ENCODE peak calls at places on chromosomes 1 and 21, in five cellular contexts. One of them, this sample, is unnamed.

GRCh38 chr1:198271467-198271866 is 114.7 kb downstream of the NEK7 start:
- DNase-seq in kidney epithelial cell: no peak
- DNase-seq in uterus: no peak
- DNase-seq in left ventricle myocardium inferior: no peak
- DNase-seq in brain microvascular endothelial cell: no peak
- DNase-seq in this sample: no peak

GRCh38 chr1:63322248-63322943 is at the start of gene FOXD3:
- DNase-seq in left ventricle myocardium inferior: peak
- DNase-seq in uterus: peak
- DNase-seq in kidney epithelial cell: no peak
- DNase-seq in brain microvascular endothelial cell: no peak
- DNase-seq in this sample: peak

GRCh38 chr1:247296599-247297180 is 35.0 kb downstream of the ZNF496 start:
- DNase-seq in brain microvascular endothelial cell: no peak
- DNase-seq in uterus: no peak
- DNase-seq in kidney epithelial cell: no peak
- DNase-seq in left ventricle myocardium inferior: no peak
- DNase-seq in this sample: no peak

GRCh38 chr1:17610713-17611112 is 71.2 kb downstream of the ARHGEF10L start:
- DNase-seq in kidney epithelial cell: no peak
- DNase-seq in left ventricle myocardium inferior: no peak
- DNase-seq in uterus: no peak
- DNase-seq in brain microvascular endothelial cell: no peak
- DNase-seq in this sample: no peak

GRCh38 chr21:41828884-41829360 is 50.2 kb downstream of the PRDM15 start:
- DNase-seq in brain microvascular endothelial cell: no peak
- DNase-seq in left ventricle myocardium inferior: no peak
- DNase-seq in uterus: no peak
- DNase-seq in kidney epithelial cell: no peak
- DNase-seq in this sample: no peak

GRCh38 chr1:105793541-105794146 is 1262.8 kb upstream of the PRMT6 start:
- DNase-seq in kidney epithelial cell: peak
- DNase-seq in brain microvascular endothelial cell: peak
- DNase-seq in uterus: no peak
- DNase-seq in left ventricle myocardium inferior: no peak
- DNase-seq in this sample: peak

GRCh38 chr1:113756461-113756860 is 2.8 kb downstream of the PHTF1 start:
- DNase-seq in uterus: no peak
- DNase-seq in kidney epithelial cell: no peak
- DNase-seq in left ventricle myocardium inferior: no peak
- DNase-seq in brain microvascular endothelial cell: no peak
- DNase-seq in this sample: no peak

GRCh38 chr1:165828103-165828558 is 717 bp downstream of the UCK2 start:
- DNase-seq in kidney epithelial cell: no peak
- DNase-seq in left ventricle myocardium inferior: peak
- DNase-seq in uterus: peak
- DNase-seq in brain microvascular endothelial cell: no peak
- DNase-seq in this sample: peak

GRCh38 chr1:171988243-171988642 is 146.9 kb downstream of the DNM3 start:
- DNase-seq in uterus: no peak
- DNase-seq in kidney epithelial cell: no peak
- DNase-seq in left ventricle myocardium inferior: no peak
- DNase-seq in brain microvascular endothelial cell: no peak
- DNase-seq in this sample: no peak

GRCh38 chr1:156025873-156026272 is 5.1 kb upstream of the SSR2 start:
- DNase-seq in uterus: no peak
- DNase-seq in kidney epithelial cell: no peak
- DNase-seq in brain microvascular endothelial cell: peak
- DNase-seq in left ventricle myocardium inferior: no peak
- DNase-seq in this sample: peak

GRCh38 chr1:184639205-184639604 is 115.5 kb downstream of the EDEM3 start:
- DNase-seq in uterus: no peak
- DNase-seq in brain microvascular endothelial cell: no peak
- DNase-seq in left ventricle myocardium inferior: no peak
- DNase-seq in kidney epithelial cell: no peak
- DNase-seq in this sample: no peak

GRCh38 chr1:8113257-8114220 is 87.4 kb upstream of the ERRFI1 start:
- DNase-seq in kidney epithelial cell: no peak
- DNase-seq in left ventricle myocardium inferior: no peak
- DNase-seq in uterus: no peak
- DNase-seq in brain microvascular endothelial cell: no peak
- DNase-seq in this sample: no peak
- TF ChIP-seq CTCF in kidney epithelial cell: no peak
- TF ChIP-seq CTCF in left ventricle myocardium inferior: no peak
- TF ChIP-seq CTCF in uterus: no peak
- TF ChIP-seq CTCF in brain microvascular endothelial cell: peak
- TF ChIP-seq CTCF in this sample: no peak

GRCh38 chr1:111199881-111200801 is at the start of gene DENND2D:
- DNase-seq in brain microvascular endothelial cell: no peak
- DNase-seq in left ventricle myocardium inferior: peak
- DNase-seq in kidney epithelial cell: no peak
- DNase-seq in uterus: no peak
- DNase-seq in this sample: no peak
- TF ChIP-seq CTCF in brain microvascular endothelial cell: no peak
- TF ChIP-seq CTCF in left ventricle myocardium inferior: no peak
- TF ChIP-seq CTCF in kidney epithelial cell: no peak
- TF ChIP-seq CTCF in uterus: no peak
- TF ChIP-seq CTCF in this sample: no peak

DNA sequence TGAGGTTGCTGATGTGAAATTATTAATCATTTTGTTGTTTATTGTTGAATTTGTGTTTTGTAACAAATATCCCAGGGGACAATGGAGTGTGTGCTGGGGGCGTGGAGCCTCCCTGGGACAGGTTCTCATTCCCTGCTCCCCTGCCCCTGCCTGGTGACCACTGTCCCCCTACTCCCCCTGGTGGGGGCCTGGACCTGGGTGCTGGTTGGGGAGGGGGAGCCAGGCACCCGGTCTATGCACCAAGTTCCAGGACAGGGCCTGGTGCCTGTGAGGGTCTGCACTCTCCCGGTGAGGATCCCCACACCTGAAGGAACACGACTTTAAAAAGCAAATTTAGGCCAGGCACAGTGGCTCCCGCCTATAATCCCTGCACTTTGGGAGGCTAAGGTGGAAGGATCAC is 42.4 kb downstream of the CHD5 start:
- DNase-seq in brain microvascular endothelial cell: no peak
- DNase-seq in left ventricle myocardium inferior: no peak
- DNase-seq in uterus: no peak
- DNase-seq in kidney epithelial cell: no peak
- DNase-seq in this sample: no peak
- TF ChIP-seq CTCF in brain microvascular endothelial cell: peak
- TF ChIP-seq CTCF in left ventricle myocardium inferior: no peak
- TF ChIP-seq CTCF in uterus: no peak
- TF ChIP-seq CTCF in kidney epithelial cell: no peak
- TF ChIP-seq CTCF in this sample: no peak

GRCh38 chr21:44334637-44335030 is 4.6 kb downstream of the CFAP410 start:
- DNase-seq in brain microvascular endothelial cell: no peak
- DNase-seq in left ventricle myocardium inferior: no peak
- DNase-seq in kidney epithelial cell: no peak
- DNase-seq in uterus: no peak
- DNase-seq in this sample: no peak

GRCh38 chr21:44337428-44337827 is 1.8 kb downstream of the CFAP410 start:
- DNase-seq in uterus: no peak
- DNase-seq in kidney epithelial cell: no peak
- DNase-seq in left ventricle myocardium inferior: no peak
- DNase-seq in brain microvascular endothelial cell: no peak
- DNase-seq in this sample: no peak

GRCh38 chr21:44338971-44339910 is at the start of gene CFAP410:
- DNase-seq in left ventricle myocardium inferior: peak
- DNase-seq in brain microvascular endothelial cell: peak
- DNase-seq in kidney epithelial cell: peak
- DNase-seq in uterus: peak
- DNase-seq in this sample: peak

GRCh38 chr21:44335266-44336059 is 3.7 kb downstream of the CFAP410 start:
- DNase-seq in kidney epithelial cell: no peak
- DNase-seq in left ventricle myocardium inferior: no peak
- DNase-seq in brain microvascular endothelial cell: no peak
- DNase-seq in uterus: no peak
- DNase-seq in this sample: no peak

GRCh38 chr21:44337941-44338895 is 972 bp downstream of the CFAP410 start:
- DNase-seq in brain microvascular endothelial cell: peak
- DNase-seq in left ventricle myocardium inferior: peak
- DNase-seq in kidney epithelial cell: peak
- DNase-seq in uterus: peak
- DNase-seq in this sample: peak
- TF ChIP-seq CTCF in brain microvascular endothelial cell: peak
- TF ChIP-seq CTCF in left ventricle myocardium inferior: peak
- TF ChIP-seq CTCF in kidney epithelial cell: peak
- TF ChIP-seq CTCF in uterus: peak
- TF ChIP-seq CTCF in this sample: peak

GRCh38 chr1:241412646-241413045 is 55.6 kb upstream of the RGS7 start:
- DNase-seq in uterus: no peak
- DNase-seq in kidney epithelial cell: no peak
- DNase-seq in brain microvascular endothelial cell: no peak
- DNase-seq in left ventricle myocardium inferior: no peak
- DNase-seq in this sample: no peak

GRCh38 chr1:241411776-241412338 is 54.9 kb upstream of the RGS7 start:
- DNase-seq in brain microvascular endothelial cell: no peak
- DNase-seq in uterus: no peak
- DNase-seq in kidney epithelial cell: no peak
- DNase-seq in left ventricle myocardium inferior: no peak
- DNase-seq in this sample: no peak

GRCh38 chr1:241411056-241411775 is 54.2 kb upstream of the RGS7 start:
- DNase-seq in left ventricle myocardium inferior: no peak
- DNase-seq in kidney epithelial cell: peak
- DNase-seq in uterus: no peak
- DNase-seq in brain microvascular endothelial cell: no peak
- DNase-seq in this sample: no peak

GRCh38 chr1:241406421-241406820 is 49.4 kb upstream of the RGS7 start:
- DNase-seq in uterus: no peak
- DNase-seq in left ventricle myocardium inferior: no peak
- DNase-seq in brain microvascular endothelial cell: no peak
- DNase-seq in kidney epithelial cell: no peak
- DNase-seq in this sample: no peak

DNA sequence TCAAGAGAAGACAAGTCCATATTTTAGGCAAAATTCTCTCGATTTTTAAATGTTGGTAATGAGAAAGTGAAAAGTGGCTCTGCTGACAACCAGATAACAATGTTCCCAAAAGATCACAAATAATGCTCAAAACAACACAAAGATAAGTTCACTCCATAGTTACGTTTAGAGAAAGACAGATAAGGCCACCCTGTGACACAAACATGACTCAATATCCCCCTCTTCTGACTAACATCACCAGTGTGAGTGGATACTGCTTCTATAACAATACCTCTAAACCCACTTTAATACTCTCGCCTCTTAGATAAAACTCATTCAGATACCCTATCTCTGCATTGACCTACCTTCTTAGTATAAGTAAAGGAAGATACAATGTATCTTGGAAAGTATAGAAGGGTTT is 51.2 kb upstream of the RGS7 start:
- DNase-seq in uterus: no peak
- DNase-seq in left ventricle myocardium inferior: no peak
- DNase-seq in brain microvascular endothelial cell: peak
- DNase-seq in kidney epithelial cell: no peak
- DNase-seq in this sample: no peak
- TF ChIP-seq CTCF in uterus: no peak
- TF ChIP-seq CTCF in left ventricle myocardium inferior: no peak
- TF ChIP-seq CTCF in brain microvascular endothelial cell: peak
- TF ChIP-seq CTCF in kidney epithelial cell: peak
- TF ChIP-seq CTCF in this sample: no peak